ENCODE peak calls at places on chromosomes 3 and 15, in six cellular contexts. One of them, this sample, is unnamed.
A peak's percentile ranks its signal among the peaks of the same experiment; 100 is the strongest.

GRCh38 chr3:46987485-46988401 is 8.3 kb downstream of the NBEAL2 start:
- DNase-seq in NCI-H1930: no peak
- DNase-seq in NAMALWA: no peak
- DNase-seq in NCI-H1105 treated with DMSO at 0.1 percent for 48 hours: no peak
- DNase-seq in SW 1271: no peak
- DNase-seq in NCI-H1092 treated with DMSO at 0.1 percent for 48 hours: no peak
- DNase-seq in this sample: peak; percentile 68

GRCh38 chr3:119356646-119357045 is 62.5 kb downstream of the ARHGAP31 start:
- DNase-seq in NCI-H1930: no peak
- DNase-seq in NAMALWA: no peak
- DNase-seq in NCI-H1105 treated with DMSO at 0.1 percent for 48 hours: no peak
- DNase-seq in SW 1271: no peak
- DNase-seq in NCI-H1092 treated with DMSO at 0.1 percent for 48 hours: no peak
- DNase-seq in this sample: no peak

GRCh38 chr15:73583568-73583967 is 49.6 kb downstream of the NPTN start:
- DNase-seq in NCI-H1930: no peak
- DNase-seq in NAMALWA: no peak
- DNase-seq in NCI-H1105 treated with DMSO at 0.1 percent for 48 hours: no peak
- DNase-seq in SW 1271: no peak
- DNase-seq in NCI-H1092 treated with DMSO at 0.1 percent for 48 hours: no peak
- DNase-seq in this sample: no peak

GRCh38 chr3:73508330-73508954 is 116.3 kb downstream of the PDZRN3 start:
- DNase-seq in NCI-H1930: peak; percentile 63
- DNase-seq in NAMALWA: peak; percentile 44
- DNase-seq in NCI-H1105 treated with DMSO at 0.1 percent for 48 hours: peak; percentile 53
- DNase-seq in SW 1271: no peak
- DNase-seq in NCI-H1092 treated with DMSO at 0.1 percent for 48 hours: peak; percentile 81
- DNase-seq in this sample: peak; percentile 1

GRCh38 chr3:45817788-45818523 is 21.6 kb upstream of the SLC6A20 start:
- DNase-seq in NCI-H1930: no peak
- DNase-seq in NAMALWA: no peak
- DNase-seq in NCI-H1105 treated with DMSO at 0.1 percent for 48 hours: peak; percentile 87
- DNase-seq in SW 1271: no peak
- DNase-seq in NCI-H1092 treated with DMSO at 0.1 percent for 48 hours: peak; percentile 83
- DNase-seq in this sample: peak; percentile 95

GRCh38 chr15:59605994-59606393 is 5.6 kb upstream of the GCNT3 start:
- DNase-seq in NCI-H1930: no peak
- DNase-seq in NAMALWA: no peak
- DNase-seq in NCI-H1105 treated with DMSO at 0.1 percent for 48 hours: no peak
- DNase-seq in SW 1271: no peak
- DNase-seq in NCI-H1092 treated with DMSO at 0.1 percent for 48 hours: no peak
- DNase-seq in this sample: no peak

GRCh38 chr3:31196261-31196660 is 301.8 kb upstream of the GADL1 start:
- DNase-seq in NCI-H1930: no peak
- DNase-seq in NAMALWA: no peak
- DNase-seq in NCI-H1105 treated with DMSO at 0.1 percent for 48 hours: no peak
- DNase-seq in SW 1271: no peak
- DNase-seq in NCI-H1092 treated with DMSO at 0.1 percent for 48 hours: no peak
- DNase-seq in this sample: no peak

GRCh38 chr3:4571690-4572334 is 78.7 kb downstream of the ITPR1 start:
- DNase-seq in NCI-H1930: no peak
- DNase-seq in NAMALWA: peak; percentile 60
- DNase-seq in NCI-H1105 treated with DMSO at 0.1 percent for 48 hours: no peak
- DNase-seq in SW 1271: no peak
- DNase-seq in NCI-H1092 treated with DMSO at 0.1 percent for 48 hours: no peak
- DNase-seq in this sample: no peak

GRCh38 chr15:58080398-58080797 is 14.9 kb upstream of the ALDH1A2 start:
- DNase-seq in NCI-H1930: no peak
- DNase-seq in NAMALWA: no peak
- DNase-seq in NCI-H1105 treated with DMSO at 0.1 percent for 48 hours: no peak
- DNase-seq in SW 1271: no peak
- DNase-seq in NCI-H1092 treated with DMSO at 0.1 percent for 48 hours: no peak
- DNase-seq in this sample: no peak

GRCh38 chr3:37255990-37256308 is 81.6 kb upstream of the LRRFIP2 start:
- DNase-seq in NCI-H1930: no peak
- DNase-seq in NAMALWA: no peak
- DNase-seq in NCI-H1105 treated with DMSO at 0.1 percent for 48 hours: no peak
- DNase-seq in SW 1271: no peak
- DNase-seq in NCI-H1092 treated with DMSO at 0.1 percent for 48 hours: no peak
- DNase-seq in this sample: no peak

GRCh38 chr3:16211176-16211904 is 36.9 kb downstream of the GALNT15 start:
- DNase-seq in NCI-H1930: no peak
- DNase-seq in NAMALWA: no peak
- DNase-seq in NCI-H1105 treated with DMSO at 0.1 percent for 48 hours: no peak
- DNase-seq in SW 1271: no peak
- DNase-seq in NCI-H1092 treated with DMSO at 0.1 percent for 48 hours: no peak
- DNase-seq in this sample: no peak

GRCh38 chr3:155065537-155065936 is 14.6 kb upstream of the MME start:
- DNase-seq in NCI-H1930: no peak
- DNase-seq in NAMALWA: peak; percentile 48
- DNase-seq in NCI-H1105 treated with DMSO at 0.1 percent for 48 hours: no peak
- DNase-seq in SW 1271: peak; percentile 4
- DNase-seq in NCI-H1092 treated with DMSO at 0.1 percent for 48 hours: no peak
- DNase-seq in this sample: peak; percentile 15

GRCh38 chr3:112136959-112137693 is 4.1 kb upstream of the GCSAM start:
- DNase-seq in NCI-H1930: peak; percentile 43
- DNase-seq in NAMALWA: peak; percentile 92
- DNase-seq in NCI-H1105 treated with DMSO at 0.1 percent for 48 hours: no peak
- DNase-seq in SW 1271: no peak
- DNase-seq in NCI-H1092 treated with DMSO at 0.1 percent for 48 hours: peak; percentile 57
- DNase-seq in this sample: no peak

GRCh38 chr15:40306908-40307307 is 827 bp downstream of the PLCB2 start:
- DNase-seq in NCI-H1930: no peak
- DNase-seq in NAMALWA: no peak
- DNase-seq in NCI-H1105 treated with DMSO at 0.1 percent for 48 hours: no peak
- DNase-seq in SW 1271: no peak
- DNase-seq in NCI-H1092 treated with DMSO at 0.1 percent for 48 hours: no peak
- DNase-seq in this sample: no peak

This sample was measured in keratinocyte.